ENCODE peak calls at places on chromosomes 13 and 19, in six cellular contexts. O, N, A, Z, X and D are unnamed samples.

GRCh38 chr13:99970761-99971575 is 599 bp downstream of the ZIC5 start:
- DNase-seq in O (no peak), N (no peak), A (no peak), Z (no peak), X (no peak), D (peak)

GRCh38 chr19:4454621-4454951 is 3.0 kb downstream of the UBXN6 start:
- DNase-seq in O (no peak), N (no peak), A (no peak), Z (no peak), X (no peak), D (no peak)

GRCh38 chr13:43061496-43062280 is 38.3 kb downstream of the DNAJC15 start:
- DNase-seq in O (no peak), N (no peak), A (no peak), Z (no peak), X (no peak), D (no peak)

GRCh38 chr19:35813043-35813890 is 622 bp upstream of the PRODH2 start:
- DNase-seq in O (no peak), N (no peak), A (no peak), Z (no peak), X (no peak), D (no peak)

GRCh38 chr19:18160792-18161690 is 8.1 kb downstream of the PIK3R2 start:
- DNase-seq in O (peak), N (peak), A (no peak), Z (peak), X (peak), D (no peak)

GRCh38 chr13:98039261-98039660 is 85.8 kb downstream of the IPO5 start:
- DNase-seq in O (peak), N (no peak), A (no peak), Z (no peak), X (no peak), D (no peak)

GRCh38 chr13:24272452-24273161 is 36.8 kb upstream of the C1QTNF9 start:
- DNase-seq in O (no peak), N (no peak), A (no peak), Z (no peak), X (no peak), D (no peak)

GRCh38 chr13:113176292-113176691 is 17.8 kb downstream of the PROZ start:
- DNase-seq in O (no peak), N (no peak), A (no peak), Z (no peak), X (no peak), D (no peak)

GRCh38 chr19:41426116-41426841 is 895 bp downstream of the B3GNT8 start:
- DNase-seq in O (peak), N (no peak), A (no peak), Z (no peak), X (no peak), D (no peak)

GRCh38 chr13:48507024-48507423 is 25.9 kb downstream of the RCBTB2 start:
- DNase-seq in O (peak), N (no peak), A (no peak), Z (no peak), X (no peak), D (no peak)

GRCh38 chr19:46723471-46723870 is 6.6 kb upstream of the PRKD2 start:
- DNase-seq in O (no peak), N (no peak), A (no peak), Z (no peak), X (no peak), D (no peak)

GRCh38 chr19:1567116-1567847 is 843 bp downstream of the MEX3D start:
- DNase-seq in O (no peak), N (no peak), A (no peak), Z (no peak), X (peak), D (no peak)